ENCODE peak calls at places on chromosomes 6 and 20, in five cellular contexts. One of them, this sample, is unnamed.

GRCh38 chr20:4820833-4821518 is 99.3 kb downstream of the PRND start:
- DNase-seq in non-pigmented ciliary epithelial cell: no peak
- DNase-seq in stimulated activated CD8-positive, alpha-beta memory T cell treated with anti-CD3 and anti-CD28 coated beads, Interleukin-2, amount 100 ng/mL, for 1 hour: no peak
- DNase-seq in stimulated activated CD4-positive, alpha-beta T cell treated with anti-CD3 and anti-CD28 coated beads, Interleukin-2, amount 100 ng/mL, for 48 hours: no peak
- DNase-seq in HuH-7.5: no peak
- DNase-seq in this sample: no peak

GRCh38 chr6:45677381-45677992 is 299.8 kb upstream of the SUPT3H start:
- DNase-seq in stimulated activated CD8-positive, alpha-beta memory T cell treated with anti-CD3 and anti-CD28 coated beads, Interleukin-2, amount 100 ng/mL, for 1 hour: no peak
- DNase-seq in stimulated activated CD4-positive, alpha-beta T cell treated with anti-CD3 and anti-CD28 coated beads, Interleukin-2, amount 100 ng/mL, for 48 hours: no peak
- DNase-seq in non-pigmented ciliary epithelial cell: peak
- DNase-seq in HuH-7.5: no peak
- DNase-seq in this sample: no peak

GRCh38 chr6:117298941-117299340 is 33.6 kb downstream of the VGLL2 start:
- DNase-seq in HuH-7.5: no peak
- DNase-seq in non-pigmented ciliary epithelial cell: no peak
- DNase-seq in stimulated activated CD4-positive, alpha-beta T cell treated with anti-CD3 and anti-CD28 coated beads, Interleukin-2, amount 100 ng/mL, for 48 hours: no peak
- DNase-seq in stimulated activated CD8-positive, alpha-beta memory T cell treated with anti-CD3 and anti-CD28 coated beads, Interleukin-2, amount 100 ng/mL, for 1 hour: no peak
- DNase-seq in this sample: no peak

GRCh38 chr20:24969203-24970029 is 20.3 kb downstream of the CST7 start:
- DNase-seq in stimulated activated CD8-positive, alpha-beta memory T cell treated with anti-CD3 and anti-CD28 coated beads, Interleukin-2, amount 100 ng/mL, for 1 hour: no peak
- DNase-seq in HuH-7.5: no peak
- DNase-seq in stimulated activated CD4-positive, alpha-beta T cell treated with anti-CD3 and anti-CD28 coated beads, Interleukin-2, amount 100 ng/mL, for 48 hours: no peak
- DNase-seq in non-pigmented ciliary epithelial cell: no peak
- DNase-seq in this sample: no peak

GRCh38 chr6:73968358-73968757 is 272.4 kb downstream of the CD109 start:
- DNase-seq in HuH-7.5: no peak
- DNase-seq in stimulated activated CD8-positive, alpha-beta memory T cell treated with anti-CD3 and anti-CD28 coated beads, Interleukin-2, amount 100 ng/mL, for 1 hour: no peak
- DNase-seq in stimulated activated CD4-positive, alpha-beta T cell treated with anti-CD3 and anti-CD28 coated beads, Interleukin-2, amount 100 ng/mL, for 48 hours: no peak
- DNase-seq in non-pigmented ciliary epithelial cell: no peak
- DNase-seq in this sample: no peak

GRCh38 chr6:143860111-143860510 is 4.2 kb upstream of the ZC2HC1B start:
- DNase-seq in HuH-7.5: no peak
- DNase-seq in non-pigmented ciliary epithelial cell: no peak
- DNase-seq in stimulated activated CD4-positive, alpha-beta T cell treated with anti-CD3 and anti-CD28 coated beads, Interleukin-2, amount 100 ng/mL, for 48 hours: no peak
- DNase-seq in stimulated activated CD8-positive, alpha-beta memory T cell treated with anti-CD3 and anti-CD28 coated beads, Interleukin-2, amount 100 ng/mL, for 1 hour: no peak
- DNase-seq in this sample: no peak

GRCh38 chr6:7424967-7425807 is 35.6 kb downstream of the RIOK1 start:
- DNase-seq in HuH-7.5: peak
- DNase-seq in non-pigmented ciliary epithelial cell: no peak
- DNase-seq in stimulated activated CD4-positive, alpha-beta T cell treated with anti-CD3 and anti-CD28 coated beads, Interleukin-2, amount 100 ng/mL, for 48 hours: no peak
- DNase-seq in stimulated activated CD8-positive, alpha-beta memory T cell treated with anti-CD3 and anti-CD28 coated beads, Interleukin-2, amount 100 ng/mL, for 1 hour: no peak
- DNase-seq in this sample: no peak

GRCh38 chr6:5950448-5950847 is 56.3 kb downstream of the NRN1 start:
- DNase-seq in non-pigmented ciliary epithelial cell: no peak
- DNase-seq in HuH-7.5: no peak
- DNase-seq in stimulated activated CD4-positive, alpha-beta T cell treated with anti-CD3 and anti-CD28 coated beads, Interleukin-2, amount 100 ng/mL, for 48 hours: peak
- DNase-seq in stimulated activated CD8-positive, alpha-beta memory T cell treated with anti-CD3 and anti-CD28 coated beads, Interleukin-2, amount 100 ng/mL, for 1 hour: no peak
- DNase-seq in this sample: no peak

GRCh38 chr6:38364775-38365174 is 275.0 kb downstream of the BTBD9 start:
- DNase-seq in stimulated activated CD4-positive, alpha-beta T cell treated with anti-CD3 and anti-CD28 coated beads, Interleukin-2, amount 100 ng/mL, for 48 hours: no peak
- DNase-seq in HuH-7.5: no peak
- DNase-seq in stimulated activated CD8-positive, alpha-beta memory T cell treated with anti-CD3 and anti-CD28 coated beads, Interleukin-2, amount 100 ng/mL, for 1 hour: no peak
- DNase-seq in non-pigmented ciliary epithelial cell: no peak
- DNase-seq in this sample: no peak

GRCh38 chr20:39338977-39339376 is 376.8 kb downstream of the DHX35 start:
- DNase-seq in non-pigmented ciliary epithelial cell: no peak
- DNase-seq in stimulated activated CD4-positive, alpha-beta T cell treated with anti-CD3 and anti-CD28 coated beads, Interleukin-2, amount 100 ng/mL, for 48 hours: no peak
- DNase-seq in stimulated activated CD8-positive, alpha-beta memory T cell treated with anti-CD3 and anti-CD28 coated beads, Interleukin-2, amount 100 ng/mL, for 1 hour: no peak
- DNase-seq in HuH-7.5: no peak
- DNase-seq in this sample: no peak

GRCh38 chr6:107154131-107154906 is 39.0 kb upstream of the BEND3 start:
- DNase-seq in stimulated activated CD4-positive, alpha-beta T cell treated with anti-CD3 and anti-CD28 coated beads, Interleukin-2, amount 100 ng/mL, for 48 hours: no peak
- DNase-seq in non-pigmented ciliary epithelial cell: no peak
- DNase-seq in HuH-7.5: peak
- DNase-seq in stimulated activated CD8-positive, alpha-beta memory T cell treated with anti-CD3 and anti-CD28 coated beads, Interleukin-2, amount 100 ng/mL, for 1 hour: no peak
- DNase-seq in this sample: no peak

GRCh38 chr20:44728835-44729342 is 13.7 kb downstream of the CCN5 start:
- DNase-seq in HuH-7.5: no peak
- DNase-seq in stimulated activated CD8-positive, alpha-beta memory T cell treated with anti-CD3 and anti-CD28 coated beads, Interleukin-2, amount 100 ng/mL, for 1 hour: no peak
- DNase-seq in stimulated activated CD4-positive, alpha-beta T cell treated with anti-CD3 and anti-CD28 coated beads, Interleukin-2, amount 100 ng/mL, for 48 hours: no peak
- DNase-seq in non-pigmented ciliary epithelial cell: no peak
- DNase-seq in this sample: no peak

GRCh38 chr6:138088307-138088744 is 18.9 kb downstream of the PERP start:
- DNase-seq in non-pigmented ciliary epithelial cell: peak
- DNase-seq in HuH-7.5: no peak
- DNase-seq in stimulated activated CD8-positive, alpha-beta memory T cell treated with anti-CD3 and anti-CD28 coated beads, Interleukin-2, amount 100 ng/mL, for 1 hour: no peak
- DNase-seq in stimulated activated CD4-positive, alpha-beta T cell treated with anti-CD3 and anti-CD28 coated beads, Interleukin-2, amount 100 ng/mL, for 48 hours: no peak
- DNase-seq in this sample: no peak

GRCh38 chr6:145277358-145278097 is 457.8 kb downstream of the EPM2A start:
- DNase-seq in HuH-7.5: no peak
- DNase-seq in non-pigmented ciliary epithelial cell: no peak
- DNase-seq in stimulated activated CD8-positive, alpha-beta memory T cell treated with anti-CD3 and anti-CD28 coated beads, Interleukin-2, amount 100 ng/mL, for 1 hour: no peak
- DNase-seq in stimulated activated CD4-positive, alpha-beta T cell treated with anti-CD3 and anti-CD28 coated beads, Interleukin-2, amount 100 ng/mL, for 48 hours: no peak
- DNase-seq in this sample: no peak

GRCh38 chr20:61584851-61585250 is 332.8 kb downstream of the CDH4 start:
- DNase-seq in non-pigmented ciliary epithelial cell: no peak
- DNase-seq in stimulated activated CD8-positive, alpha-beta memory T cell treated with anti-CD3 and anti-CD28 coated beads, Interleukin-2, amount 100 ng/mL, for 1 hour: no peak
- DNase-seq in HuH-7.5: no peak
- DNase-seq in stimulated activated CD4-positive, alpha-beta T cell treated with anti-CD3 and anti-CD28 coated beads, Interleukin-2, amount 100 ng/mL, for 48 hours: no peak
- DNase-seq in this sample: no peak

GRCh38 chr20:22954661-22955060 is 80.5 kb upstream of the SSTR4 start:
- DNase-seq in stimulated activated CD8-positive, alpha-beta memory T cell treated with anti-CD3 and anti-CD28 coated beads, Interleukin-2, amount 100 ng/mL, for 1 hour: no peak
- DNase-seq in non-pigmented ciliary epithelial cell: no peak
- DNase-seq in stimulated activated CD4-positive, alpha-beta T cell treated with anti-CD3 and anti-CD28 coated beads, Interleukin-2, amount 100 ng/mL, for 48 hours: no peak
- DNase-seq in HuH-7.5: no peak
- DNase-seq in this sample: no peak

GRCh38 chr6:44738652-44739141 is 351.2 kb downstream of the CDC5L start:
- DNase-seq in stimulated activated CD4-positive, alpha-beta T cell treated with anti-CD3 and anti-CD28 coated beads, Interleukin-2, amount 100 ng/mL, for 48 hours: no peak
- DNase-seq in non-pigmented ciliary epithelial cell: no peak
- DNase-seq in HuH-7.5: no peak
- DNase-seq in stimulated activated CD8-positive, alpha-beta memory T cell treated with anti-CD3 and anti-CD28 coated beads, Interleukin-2, amount 100 ng/mL, for 1 hour: no peak
- DNase-seq in this sample: no peak

GRCh38 chr20:58800134-58800650 is 50.5 kb downstream of the GNAS-AS1 start:
- DNase-seq in stimulated activated CD8-positive, alpha-beta memory T cell treated with anti-CD3 and anti-CD28 coated beads, Interleukin-2, amount 100 ng/mL, for 1 hour: no peak
- DNase-seq in HuH-7.5: no peak
- DNase-seq in stimulated activated CD4-positive, alpha-beta T cell treated with anti-CD3 and anti-CD28 coated beads, Interleukin-2, amount 100 ng/mL, for 48 hours: no peak
- DNase-seq in non-pigmented ciliary epithelial cell: no peak
- DNase-seq in this sample: no peak

GRCh38 chr6:26118999-26119398 is 31.8 kb downstream of the HFE start:
- DNase-seq in HuH-7.5: no peak
- DNase-seq in non-pigmented ciliary epithelial cell: no peak
- DNase-seq in stimulated activated CD8-positive, alpha-beta memory T cell treated with anti-CD3 and anti-CD28 coated beads, Interleukin-2, amount 100 ng/mL, for 1 hour: no peak
- DNase-seq in stimulated activated CD4-positive, alpha-beta T cell treated with anti-CD3 and anti-CD28 coated beads, Interleukin-2, amount 100 ng/mL, for 48 hours: no peak
- DNase-seq in this sample: no peak

GRCh38 chr6:163983601-163984445 is 569.3 kb downstream of the QKI start:
- DNase-seq in non-pigmented ciliary epithelial cell: no peak
- DNase-seq in stimulated activated CD4-positive, alpha-beta T cell treated with anti-CD3 and anti-CD28 coated beads, Interleukin-2, amount 100 ng/mL, for 48 hours: no peak
- DNase-seq in HuH-7.5: no peak
- DNase-seq in stimulated activated CD8-positive, alpha-beta memory T cell treated with anti-CD3 and anti-CD28 coated beads, Interleukin-2, amount 100 ng/mL, for 1 hour: no peak
- DNase-seq in this sample: no peak

GRCh38 chr20:51800769-51801219 is 1.5 kb downstream of the SALL4 start:
- DNase-seq in HuH-7.5: peak
- DNase-seq in stimulated activated CD8-positive, alpha-beta memory T cell treated with anti-CD3 and anti-CD28 coated beads, Interleukin-2, amount 100 ng/mL, for 1 hour: no peak
- DNase-seq in stimulated activated CD4-positive, alpha-beta T cell treated with anti-CD3 and anti-CD28 coated beads, Interleukin-2, amount 100 ng/mL, for 48 hours: no peak
- DNase-seq in non-pigmented ciliary epithelial cell: no peak
- DNase-seq in this sample: no peak

GRCh38 chr6:54860132-54860531 is 13.6 kb downstream of the FAM83B start:
- DNase-seq in stimulated activated CD8-positive, alpha-beta memory T cell treated with anti-CD3 and anti-CD28 coated beads, Interleukin-2, amount 100 ng/mL, for 1 hour: no peak
- DNase-seq in HuH-7.5: no peak
- DNase-seq in non-pigmented ciliary epithelial cell: no peak
- DNase-seq in stimulated activated CD4-positive, alpha-beta T cell treated with anti-CD3 and anti-CD28 coated beads, Interleukin-2, amount 100 ng/mL, for 48 hours: no peak
- DNase-seq in this sample: no peak

GRCh38 chr6:111573118-111573883 is 32.4 kb downstream of the TRAF3IP2 start:
- DNase-seq in stimulated activated CD4-positive, alpha-beta T cell treated with anti-CD3 and anti-CD28 coated beads, Interleukin-2, amount 100 ng/mL, for 48 hours: no peak
- DNase-seq in non-pigmented ciliary epithelial cell: no peak
- DNase-seq in HuH-7.5: no peak
- DNase-seq in stimulated activated CD8-positive, alpha-beta memory T cell treated with anti-CD3 and anti-CD28 coated beads, Interleukin-2, amount 100 ng/mL, for 1 hour: no peak
- DNase-seq in this sample: no peak

GRCh38 chr6:129709451-129709908 is 497 bp downstream of the ARHGAP18 start:
- DNase-seq in stimulated activated CD4-positive, alpha-beta T cell treated with anti-CD3 and anti-CD28 coated beads, Interleukin-2, amount 100 ng/mL, for 48 hours: no peak
- DNase-seq in non-pigmented ciliary epithelial cell: no peak
- DNase-seq in stimulated activated CD8-positive, alpha-beta memory T cell treated with anti-CD3 and anti-CD28 coated beads, Interleukin-2, amount 100 ng/mL, for 1 hour: no peak
- DNase-seq in HuH-7.5: no peak
- DNase-seq in this sample: no peak

GRCh38 chr6:116492331-116493067 is 18.9 kb upstream of the CALHM5 start:
- DNase-seq in stimulated activated CD8-positive, alpha-beta memory T cell treated with anti-CD3 and anti-CD28 coated beads, Interleukin-2, amount 100 ng/mL, for 1 hour: no peak
- DNase-seq in HuH-7.5: no peak
- DNase-seq in non-pigmented ciliary epithelial cell: no peak
- DNase-seq in stimulated activated CD4-positive, alpha-beta T cell treated with anti-CD3 and anti-CD28 coated beads, Interleukin-2, amount 100 ng/mL, for 48 hours: no peak
- DNase-seq in this sample: no peak

GRCh38 chr6:158972241-158973233 is 27.5 kb downstream of the RSPH3 start:
- DNase-seq in HuH-7.5: no peak
- DNase-seq in stimulated activated CD8-positive, alpha-beta memory T cell treated with anti-CD3 and anti-CD28 coated beads, Interleukin-2, amount 100 ng/mL, for 1 hour: no peak
- DNase-seq in stimulated activated CD4-positive, alpha-beta T cell treated with anti-CD3 and anti-CD28 coated beads, Interleukin-2, amount 100 ng/mL, for 48 hours: no peak
- DNase-seq in non-pigmented ciliary epithelial cell: peak
- DNase-seq in this sample: no peak

GRCh38 chr20:4795394-4795793 is 73.7 kb downstream of the PRND start:
- DNase-seq in HuH-7.5: no peak
- DNase-seq in non-pigmented ciliary epithelial cell: peak
- DNase-seq in stimulated activated CD4-positive, alpha-beta T cell treated with anti-CD3 and anti-CD28 coated beads, Interleukin-2, amount 100 ng/mL, for 48 hours: no peak
- DNase-seq in stimulated activated CD8-positive, alpha-beta memory T cell treated with anti-CD3 and anti-CD28 coated beads, Interleukin-2, amount 100 ng/mL, for 1 hour: no peak
- DNase-seq in this sample: no peak

GRCh38 chr6:159116343-159116742 is 52.9 kb upstream of the FNDC1 start:
- DNase-seq in stimulated activated CD4-positive, alpha-beta T cell treated with anti-CD3 and anti-CD28 coated beads, Interleukin-2, amount 100 ng/mL, for 48 hours: no peak
- DNase-seq in stimulated activated CD8-positive, alpha-beta memory T cell treated with anti-CD3 and anti-CD28 coated beads, Interleukin-2, amount 100 ng/mL, for 1 hour: no peak
- DNase-seq in non-pigmented ciliary epithelial cell: no peak
- DNase-seq in HuH-7.5: no peak
- DNase-seq in this sample: no peak

GRCh38 chr6:160765412-160765811 is 63.4 kb downstream of the PLG start:
- DNase-seq in non-pigmented ciliary epithelial cell: no peak
- DNase-seq in HuH-7.5: no peak
- DNase-seq in stimulated activated CD4-positive, alpha-beta T cell treated with anti-CD3 and anti-CD28 coated beads, Interleukin-2, amount 100 ng/mL, for 48 hours: no peak
- DNase-seq in stimulated activated CD8-positive, alpha-beta memory T cell treated with anti-CD3 and anti-CD28 coated beads, Interleukin-2, amount 100 ng/mL, for 1 hour: no peak
- DNase-seq in this sample: no peak

GRCh38 chr20:63128956-63129355 is 87.0 kb downstream of the YTHDF1 start:
- DNase-seq in stimulated activated CD8-positive, alpha-beta memory T cell treated with anti-CD3 and anti-CD28 coated beads, Interleukin-2, amount 100 ng/mL, for 1 hour: no peak
- DNase-seq in non-pigmented ciliary epithelial cell: no peak
- DNase-seq in stimulated activated CD4-positive, alpha-beta T cell treated with anti-CD3 and anti-CD28 coated beads, Interleukin-2, amount 100 ng/mL, for 48 hours: no peak
- DNase-seq in HuH-7.5: no peak
- DNase-seq in this sample: no peak

GRCh38 chr20:12171927-12172581 is 254.4 kb downstream of the BTBD3 start:
- DNase-seq in non-pigmented ciliary epithelial cell: peak
- DNase-seq in stimulated activated CD4-positive, alpha-beta T cell treated with anti-CD3 and anti-CD28 coated beads, Interleukin-2, amount 100 ng/mL, for 48 hours: no peak
- DNase-seq in HuH-7.5: no peak
- DNase-seq in stimulated activated CD8-positive, alpha-beta memory T cell treated with anti-CD3 and anti-CD28 coated beads, Interleukin-2, amount 100 ng/mL, for 1 hour: no peak
- DNase-seq in this sample: no peak

GRCh38 chr6:102619585-102619984 is 1226.1 kb downstream of the GRIK2 start:
- DNase-seq in stimulated activated CD8-positive, alpha-beta memory T cell treated with anti-CD3 and anti-CD28 coated beads, Interleukin-2, amount 100 ng/mL, for 1 hour: no peak
- DNase-seq in HuH-7.5: no peak
- DNase-seq in stimulated activated CD4-positive, alpha-beta T cell treated with anti-CD3 and anti-CD28 coated beads, Interleukin-2, amount 100 ng/mL, for 48 hours: no peak
- DNase-seq in non-pigmented ciliary epithelial cell: no peak
- DNase-seq in this sample: no peak

GRCh38 chr6:18551228-18551627 is 164.1 kb downstream of the RNF144B start:
- DNase-seq in stimulated activated CD4-positive, alpha-beta T cell treated with anti-CD3 and anti-CD28 coated beads, Interleukin-2, amount 100 ng/mL, for 48 hours: no peak
- DNase-seq in stimulated activated CD8-positive, alpha-beta memory T cell treated with anti-CD3 and anti-CD28 coated beads, Interleukin-2, amount 100 ng/mL, for 1 hour: no peak
- DNase-seq in non-pigmented ciliary epithelial cell: peak
- DNase-seq in HuH-7.5: no peak
- DNase-seq in this sample: no peak

GRCh38 chr6:45479834-45480696 is 102.3 kb upstream of the SUPT3H start:
- DNase-seq in stimulated activated CD4-positive, alpha-beta T cell treated with anti-CD3 and anti-CD28 coated beads, Interleukin-2, amount 100 ng/mL, for 48 hours: no peak
- DNase-seq in HuH-7.5: no peak
- DNase-seq in non-pigmented ciliary epithelial cell: peak
- DNase-seq in stimulated activated CD8-positive, alpha-beta memory T cell treated with anti-CD3 and anti-CD28 coated beads, Interleukin-2, amount 100 ng/mL, for 1 hour: no peak
- DNase-seq in this sample: no peak

GRCh38 chr20:549720-550496 is 6.3 kb upstream of the CSNK2A1 start:
- DNase-seq in HuH-7.5: no peak
- DNase-seq in non-pigmented ciliary epithelial cell: no peak
- DNase-seq in stimulated activated CD8-positive, alpha-beta memory T cell treated with anti-CD3 and anti-CD28 coated beads, Interleukin-2, amount 100 ng/mL, for 1 hour: no peak
- DNase-seq in stimulated activated CD4-positive, alpha-beta T cell treated with anti-CD3 and anti-CD28 coated beads, Interleukin-2, amount 100 ng/mL, for 48 hours: no peak
- DNase-seq in this sample: no peak

GRCh38 chr20:63224272-63225081 is 8.5 kb upstream of the YTHDF1 start:
- DNase-seq in HuH-7.5: peak
- DNase-seq in stimulated activated CD4-positive, alpha-beta T cell treated with anti-CD3 and anti-CD28 coated beads, Interleukin-2, amount 100 ng/mL, for 48 hours: no peak
- DNase-seq in stimulated activated CD8-positive, alpha-beta memory T cell treated with anti-CD3 and anti-CD28 coated beads, Interleukin-2, amount 100 ng/mL, for 1 hour: no peak
- DNase-seq in non-pigmented ciliary epithelial cell: no peak
- DNase-seq in this sample: no peak

GRCh38 chr20:50112512-50113419 is at the start of gene UBE2V1:
- DNase-seq in stimulated activated CD4-positive, alpha-beta T cell treated with anti-CD3 and anti-CD28 coated beads, Interleukin-2, amount 100 ng/mL, for 48 hours: peak
- DNase-seq in HuH-7.5: peak
- DNase-seq in non-pigmented ciliary epithelial cell: no peak
- DNase-seq in stimulated activated CD8-positive, alpha-beta memory T cell treated with anti-CD3 and anti-CD28 coated beads, Interleukin-2, amount 100 ng/mL, for 1 hour: peak
- DNase-seq in this sample: no peak

GRCh38 chr20:9575836-9576235 is 61.4 kb downstream of the LAMP5 start:
- DNase-seq in HuH-7.5: no peak
- DNase-seq in stimulated activated CD4-positive, alpha-beta T cell treated with anti-CD3 and anti-CD28 coated beads, Interleukin-2, amount 100 ng/mL, for 48 hours: no peak
- DNase-seq in stimulated activated CD8-positive, alpha-beta memory T cell treated with anti-CD3 and anti-CD28 coated beads, Interleukin-2, amount 100 ng/mL, for 1 hour: no peak
- DNase-seq in non-pigmented ciliary epithelial cell: no peak
- DNase-seq in this sample: no peak

GRCh38 chr20:6501061-6501460 is 266.4 kb upstream of the BMP2 start:
- DNase-seq in HuH-7.5: no peak
- DNase-seq in stimulated activated CD8-positive, alpha-beta memory T cell treated with anti-CD3 and anti-CD28 coated beads, Interleukin-2, amount 100 ng/mL, for 1 hour: no peak
- DNase-seq in stimulated activated CD4-positive, alpha-beta T cell treated with anti-CD3 and anti-CD28 coated beads, Interleukin-2, amount 100 ng/mL, for 48 hours: no peak
- DNase-seq in non-pigmented ciliary epithelial cell: peak
- DNase-seq in this sample: no peak

GRCh38 chr6:170165501-170166117 is 125.3 kb downstream of the DLL1 start:
- DNase-seq in HuH-7.5: no peak
- DNase-seq in stimulated activated CD4-positive, alpha-beta T cell treated with anti-CD3 and anti-CD28 coated beads, Interleukin-2, amount 100 ng/mL, for 48 hours: no peak
- DNase-seq in non-pigmented ciliary epithelial cell: no peak
- DNase-seq in stimulated activated CD8-positive, alpha-beta memory T cell treated with anti-CD3 and anti-CD28 coated beads, Interleukin-2, amount 100 ng/mL, for 1 hour: no peak
- DNase-seq in this sample: no peak

This sample was measured in cortex of kidney.